ENCODE peak calls at places on chromosomes 2 and 18, in ten cellular contexts. One of them, this sample, is unnamed.

GRCh38 chr2:238107525-238108422 is 7.6 kb downstream of the ESPNL start:
- DNase-seq in ELR: no peak
- DNase-seq in epithelial cell of esophagus: no peak
- DNase-seq in HFFc6: no peak
- DNase-seq in left ventricle myocardium inferior: no peak
- DNase-seq in activated CD4-positive, alpha-beta T cell treated with anti-CD3 and anti-CD28 coated beads, Interleukin-2, amount 10 ng/mL, durations not matched to agents 7 days and 5 days: no peak
- DNase-seq in dorsolateral prefrontal cortex: no peak
- DNase-seq in endodermal cell: peak; percentile 52
- DNase-seq in nephron progenitor cell: no peak
- DNase-seq in caudate nucleus: no peak
- DNase-seq in this sample: no peak

GRCh38 chr2:143193121-143193520 is 63.9 kb downstream of the ARHGAP15 start:
- DNase-seq in activated CD4-positive, alpha-beta T cell treated with anti-CD3 and anti-CD28 coated beads, Interleukin-2, amount 10 ng/mL, durations not matched to agents 7 days and 5 days: no peak
- DNase-seq in epithelial cell of esophagus: no peak
- DNase-seq in nephron progenitor cell: no peak
- DNase-seq in endodermal cell: peak; percentile 60
- DNase-seq in left ventricle myocardium inferior: no peak
- DNase-seq in HFFc6: no peak
- DNase-seq in caudate nucleus: no peak
- DNase-seq in ELR: no peak
- DNase-seq in dorsolateral prefrontal cortex: peak; percentile 24
- DNase-seq in this sample: no peak

GRCh38 chr2:240205348-240205747 is 64.9 kb upstream of the OTOS start:
- DNase-seq in epithelial cell of esophagus: peak; percentile 96
- DNase-seq in caudate nucleus: no peak
- DNase-seq in dorsolateral prefrontal cortex: no peak
- DNase-seq in left ventricle myocardium inferior: no peak
- DNase-seq in activated CD4-positive, alpha-beta T cell treated with anti-CD3 and anti-CD28 coated beads, Interleukin-2, amount 10 ng/mL, durations not matched to agents 7 days and 5 days: no peak
- DNase-seq in nephron progenitor cell: no peak
- DNase-seq in ELR: peak; percentile 93
- DNase-seq in endodermal cell: peak; percentile 77
- DNase-seq in HFFc6: peak; percentile 76
- DNase-seq in this sample: no peak

GRCh38 chr2:45353879-45354278 is 257.2 kb downstream of the SRBD1 start:
- DNase-seq in left ventricle myocardium inferior: no peak
- DNase-seq in HFFc6: peak; percentile 88
- DNase-seq in activated CD4-positive, alpha-beta T cell treated with anti-CD3 and anti-CD28 coated beads, Interleukin-2, amount 10 ng/mL, durations not matched to agents 7 days and 5 days: no peak
- DNase-seq in nephron progenitor cell: no peak
- DNase-seq in epithelial cell of esophagus: peak; percentile 60
- DNase-seq in caudate nucleus: no peak
- DNase-seq in endodermal cell: no peak
- DNase-seq in ELR: peak; percentile 98
- DNase-seq in dorsolateral prefrontal cortex: no peak
- DNase-seq in this sample: no peak

GRCh38 chr18:51151568-51152511 is 45.6 kb downstream of the MEX3C start:
- DNase-seq in activated CD4-positive, alpha-beta T cell treated with anti-CD3 and anti-CD28 coated beads, Interleukin-2, amount 10 ng/mL, durations not matched to agents 7 days and 5 days: peak; percentile 68
- DNase-seq in HFFc6: no peak
- DNase-seq in caudate nucleus: no peak
- DNase-seq in dorsolateral prefrontal cortex: no peak
- DNase-seq in epithelial cell of esophagus: no peak
- DNase-seq in left ventricle myocardium inferior: no peak
- DNase-seq in nephron progenitor cell: no peak
- DNase-seq in endodermal cell: no peak
- DNase-seq in ELR: no peak
- DNase-seq in this sample: no peak

GRCh38 chr2:204545861-204546773 is 842 bp downstream of the PARD3B start:
- DNase-seq in activated CD4-positive, alpha-beta T cell treated with anti-CD3 and anti-CD28 coated beads, Interleukin-2, amount 10 ng/mL, durations not matched to agents 7 days and 5 days: no peak
- DNase-seq in nephron progenitor cell: peak; percentile 32
- DNase-seq in caudate nucleus: no peak
- DNase-seq in epithelial cell of esophagus: peak; percentile 28
- DNase-seq in HFFc6: no peak
- DNase-seq in endodermal cell: peak; percentile 77
- DNase-seq in dorsolateral prefrontal cortex: no peak
- DNase-seq in left ventricle myocardium inferior: no peak
- DNase-seq in ELR: no peak
- DNase-seq in this sample: no peak

GRCh38 chr18:8797206-8797605 is 91.8 kb downstream of the MTCL1 start:
- DNase-seq in left ventricle myocardium inferior: no peak
- DNase-seq in endodermal cell: peak; percentile 19
- DNase-seq in nephron progenitor cell: no peak
- DNase-seq in dorsolateral prefrontal cortex: no peak
- DNase-seq in caudate nucleus: no peak
- DNase-seq in ELR: peak; percentile 69
- DNase-seq in activated CD4-positive, alpha-beta T cell treated with anti-CD3 and anti-CD28 coated beads, Interleukin-2, amount 10 ng/mL, durations not matched to agents 7 days and 5 days: no peak
- DNase-seq in epithelial cell of esophagus: peak; percentile 50
- DNase-seq in HFFc6: no peak
- DNase-seq in this sample: no peak

GRCh38 chr18:76528477-76529432 is 33.7 kb upstream of the ZNF516 start:
- DNase-seq in dorsolateral prefrontal cortex: no peak
- DNase-seq in HFFc6: peak; percentile 33
- DNase-seq in left ventricle myocardium inferior: no peak
- DNase-seq in nephron progenitor cell: peak; percentile 52
- DNase-seq in activated CD4-positive, alpha-beta T cell treated with anti-CD3 and anti-CD28 coated beads, Interleukin-2, amount 10 ng/mL, durations not matched to agents 7 days and 5 days: no peak
- DNase-seq in ELR: peak; percentile 60
- DNase-seq in caudate nucleus: no peak
- DNase-seq in epithelial cell of esophagus: peak; percentile 70
- DNase-seq in endodermal cell: peak; percentile 64
- DNase-seq in this sample: no peak

GRCh38 chr2:231575612-231576256 is 16.9 kb upstream of the TEX44 start:
- DNase-seq in epithelial cell of esophagus: no peak
- DNase-seq in endodermal cell: no peak
- DNase-seq in left ventricle myocardium inferior: no peak
- DNase-seq in ELR: no peak
- DNase-seq in HFFc6: no peak
- DNase-seq in nephron progenitor cell: no peak
- DNase-seq in activated CD4-positive, alpha-beta T cell treated with anti-CD3 and anti-CD28 coated beads, Interleukin-2, amount 10 ng/mL, durations not matched to agents 7 days and 5 days: no peak
- DNase-seq in dorsolateral prefrontal cortex: no peak
- DNase-seq in caudate nucleus: no peak
- DNase-seq in this sample: no peak

GRCh38 chr2:82656370-82656769 is 1802.7 kb downstream of the SUCLG1 start:
- DNase-seq in endodermal cell: no peak
- DNase-seq in ELR: no peak
- DNase-seq in dorsolateral prefrontal cortex: no peak
- DNase-seq in epithelial cell of esophagus: no peak
- DNase-seq in activated CD4-positive, alpha-beta T cell treated with anti-CD3 and anti-CD28 coated beads, Interleukin-2, amount 10 ng/mL, durations not matched to agents 7 days and 5 days: no peak
- DNase-seq in left ventricle myocardium inferior: no peak
- DNase-seq in HFFc6: no peak
- DNase-seq in caudate nucleus: no peak
- DNase-seq in nephron progenitor cell: no peak
- DNase-seq in this sample: no peak

GRCh38 chr2:13745324-13745723 is 887.2 kb upstream of the LRATD1 start:
- DNase-seq in activated CD4-positive, alpha-beta T cell treated with anti-CD3 and anti-CD28 coated beads, Interleukin-2, amount 10 ng/mL, durations not matched to agents 7 days and 5 days: no peak
- DNase-seq in epithelial cell of esophagus: peak; percentile 12
- DNase-seq in ELR: peak; percentile 4
- DNase-seq in nephron progenitor cell: peak; percentile 10
- DNase-seq in HFFc6: no peak
- DNase-seq in dorsolateral prefrontal cortex: no peak
- DNase-seq in endodermal cell: peak; percentile 79
- DNase-seq in caudate nucleus: no peak
- DNase-seq in left ventricle myocardium inferior: no peak
- DNase-seq in this sample: no peak

GRCh38 chr2:219752731-219753130 is 125.3 kb downstream of the SLC4A3 start:
- DNase-seq in nephron progenitor cell: no peak
- DNase-seq in activated CD4-positive, alpha-beta T cell treated with anti-CD3 and anti-CD28 coated beads, Interleukin-2, amount 10 ng/mL, durations not matched to agents 7 days and 5 days: no peak
- DNase-seq in left ventricle myocardium inferior: no peak
- DNase-seq in endodermal cell: no peak
- DNase-seq in HFFc6: peak; percentile 23
- DNase-seq in epithelial cell of esophagus: peak; percentile 63
- DNase-seq in ELR: no peak
- DNase-seq in caudate nucleus: no peak
- DNase-seq in dorsolateral prefrontal cortex: no peak
- DNase-seq in this sample: no peak

GRCh38 chr2:128228894-128229293 is 89.8 kb downstream of the HS6ST1 start:
- DNase-seq in nephron progenitor cell: no peak
- DNase-seq in HFFc6: peak; percentile 12
- DNase-seq in dorsolateral prefrontal cortex: no peak
- DNase-seq in activated CD4-positive, alpha-beta T cell treated with anti-CD3 and anti-CD28 coated beads, Interleukin-2, amount 10 ng/mL, durations not matched to agents 7 days and 5 days: no peak
- DNase-seq in endodermal cell: no peak
- DNase-seq in caudate nucleus: no peak
- DNase-seq in ELR: peak; percentile 54
- DNase-seq in left ventricle myocardium inferior: no peak
- DNase-seq in epithelial cell of esophagus: peak; percentile 62
- DNase-seq in this sample: peak; percentile 37

GRCh38 chr2:131008967-131009366 is 84.3 kb downstream of the FAM168B start:
- DNase-seq in nephron progenitor cell: no peak
- DNase-seq in activated CD4-positive, alpha-beta T cell treated with anti-CD3 and anti-CD28 coated beads, Interleukin-2, amount 10 ng/mL, durations not matched to agents 7 days and 5 days: peak; percentile 3
- DNase-seq in endodermal cell: no peak
- DNase-seq in caudate nucleus: no peak
- DNase-seq in left ventricle myocardium inferior: no peak
- DNase-seq in HFFc6: no peak
- DNase-seq in epithelial cell of esophagus: no peak
- DNase-seq in dorsolateral prefrontal cortex: no peak
- DNase-seq in ELR: no peak
- DNase-seq in this sample: no peak

GRCh38 chr2:166041613-166042012 is 86.2 kb downstream of the SCN1A start:
- DNase-seq in nephron progenitor cell: no peak
- DNase-seq in endodermal cell: no peak
- DNase-seq in epithelial cell of esophagus: no peak
- DNase-seq in caudate nucleus: no peak
- DNase-seq in dorsolateral prefrontal cortex: no peak
- DNase-seq in ELR: no peak
- DNase-seq in left ventricle myocardium inferior: no peak
- DNase-seq in activated CD4-positive, alpha-beta T cell treated with anti-CD3 and anti-CD28 coated beads, Interleukin-2, amount 10 ng/mL, durations not matched to agents 7 days and 5 days: no peak
- DNase-seq in HFFc6: no peak
- DNase-seq in this sample: no peak

GRCh38 chr2:127220807-127221527 is 868 bp upstream of the CYP27C1 start:
- DNase-seq in activated CD4-positive, alpha-beta T cell treated with anti-CD3 and anti-CD28 coated beads, Interleukin-2, amount 10 ng/mL, durations not matched to agents 7 days and 5 days: no peak
- DNase-seq in left ventricle myocardium inferior: no peak
- DNase-seq in HFFc6: no peak
- DNase-seq in dorsolateral prefrontal cortex: no peak
- DNase-seq in epithelial cell of esophagus: no peak
- DNase-seq in nephron progenitor cell: peak; percentile 39
- DNase-seq in caudate nucleus: no peak
- DNase-seq in endodermal cell: peak; percentile 83
- DNase-seq in ELR: peak; percentile 15
- DNase-seq in this sample: no peak

GRCh38 chr2:43708891-43709290 is 32.7 kb upstream of the C1GALT1C1L start:
- DNase-seq in nephron progenitor cell: no peak
- DNase-seq in ELR: peak; percentile 49
- DNase-seq in left ventricle myocardium inferior: no peak
- DNase-seq in endodermal cell: no peak
- DNase-seq in epithelial cell of esophagus: peak; percentile 30
- DNase-seq in activated CD4-positive, alpha-beta T cell treated with anti-CD3 and anti-CD28 coated beads, Interleukin-2, amount 10 ng/mL, durations not matched to agents 7 days and 5 days: no peak
- DNase-seq in HFFc6: no peak
- DNase-seq in dorsolateral prefrontal cortex: no peak
- DNase-seq in caudate nucleus: no peak
- DNase-seq in this sample: no peak

GRCh38 chr2:178449700-178450573 is 1.0 kb downstream of the PRKRA start:
- DNase-seq in activated CD4-positive, alpha-beta T cell treated with anti-CD3 and anti-CD28 coated beads, Interleukin-2, amount 10 ng/mL, durations not matched to agents 7 days and 5 days: no peak
- DNase-seq in caudate nucleus: no peak
- DNase-seq in endodermal cell: no peak
- DNase-seq in HFFc6: peak; percentile 10
- DNase-seq in dorsolateral prefrontal cortex: no peak
- DNase-seq in ELR: peak; percentile 27
- DNase-seq in epithelial cell of esophagus: peak; percentile 17
- DNase-seq in left ventricle myocardium inferior: no peak
- DNase-seq in nephron progenitor cell: no peak
- DNase-seq in this sample: no peak

GRCh38 chr18:70072678-70073077 is 125.0 kb upstream of the CD226 start:
- DNase-seq in caudate nucleus: no peak
- DNase-seq in endodermal cell: no peak
- DNase-seq in nephron progenitor cell: no peak
- DNase-seq in HFFc6: no peak
- DNase-seq in epithelial cell of esophagus: peak; percentile 15
- DNase-seq in left ventricle myocardium inferior: no peak
- DNase-seq in dorsolateral prefrontal cortex: no peak
- DNase-seq in ELR: peak; percentile 8
- DNase-seq in activated CD4-positive, alpha-beta T cell treated with anti-CD3 and anti-CD28 coated beads, Interleukin-2, amount 10 ng/mL, durations not matched to agents 7 days and 5 days: peak; percentile 16
- DNase-seq in this sample: no peak

GRCh38 chr2:28895189-28895893 is 874 bp downstream of the WDR43 start:
- DNase-seq in HFFc6: peak; percentile 13
- DNase-seq in left ventricle myocardium inferior: peak; percentile 27
- DNase-seq in ELR: peak; percentile 76
- DNase-seq in caudate nucleus: no peak
- DNase-seq in endodermal cell: peak; percentile 69
- DNase-seq in epithelial cell of esophagus: peak; percentile 92
- DNase-seq in nephron progenitor cell: no peak
- DNase-seq in dorsolateral prefrontal cortex: peak; percentile 11
- DNase-seq in activated CD4-positive, alpha-beta T cell treated with anti-CD3 and anti-CD28 coated beads, Interleukin-2, amount 10 ng/mL, durations not matched to agents 7 days and 5 days: peak; percentile 50
- DNase-seq in this sample: peak; percentile 11

GRCh38 chr2:17136231-17136630 is 382.0 kb downstream of the RAD51AP2 start:
- DNase-seq in left ventricle myocardium inferior: no peak
- DNase-seq in epithelial cell of esophagus: no peak
- DNase-seq in caudate nucleus: no peak
- DNase-seq in endodermal cell: no peak
- DNase-seq in dorsolateral prefrontal cortex: no peak
- DNase-seq in ELR: no peak
- DNase-seq in nephron progenitor cell: no peak
- DNase-seq in HFFc6: no peak
- DNase-seq in activated CD4-positive, alpha-beta T cell treated with anti-CD3 and anti-CD28 coated beads, Interleukin-2, amount 10 ng/mL, durations not matched to agents 7 days and 5 days: no peak
- DNase-seq in this sample: no peak

GRCh38 chr2:181252248-181253148 is 204.7 kb upstream of the ITGA4 start:
- DNase-seq in nephron progenitor cell: no peak
- DNase-seq in HFFc6: no peak
- DNase-seq in left ventricle myocardium inferior: no peak
- DNase-seq in endodermal cell: no peak
- DNase-seq in epithelial cell of esophagus: no peak
- DNase-seq in caudate nucleus: no peak
- DNase-seq in activated CD4-positive, alpha-beta T cell treated with anti-CD3 and anti-CD28 coated beads, Interleukin-2, amount 10 ng/mL, durations not matched to agents 7 days and 5 days: no peak
- DNase-seq in ELR: no peak
- DNase-seq in dorsolateral prefrontal cortex: no peak
- DNase-seq in this sample: no peak

GRCh38 chr18:76437910-76438309 is 57.1 kb downstream of the ZNF516 start:
- DNase-seq in caudate nucleus: no peak
- DNase-seq in activated CD4-positive, alpha-beta T cell treated with anti-CD3 and anti-CD28 coated beads, Interleukin-2, amount 10 ng/mL, durations not matched to agents 7 days and 5 days: no peak
- DNase-seq in epithelial cell of esophagus: no peak
- DNase-seq in dorsolateral prefrontal cortex: no peak
- DNase-seq in ELR: no peak
- DNase-seq in HFFc6: no peak
- DNase-seq in nephron progenitor cell: no peak
- DNase-seq in left ventricle myocardium inferior: no peak
- DNase-seq in endodermal cell: no peak
- DNase-seq in this sample: no peak

GRCh38 chr2:193584522-193584938 is 1389.8 kb upstream of the TMEFF2 start:
- DNase-seq in ELR: peak; percentile 54
- DNase-seq in nephron progenitor cell: no peak
- DNase-seq in activated CD4-positive, alpha-beta T cell treated with anti-CD3 and anti-CD28 coated beads, Interleukin-2, amount 10 ng/mL, durations not matched to agents 7 days and 5 days: no peak
- DNase-seq in HFFc6: no peak
- DNase-seq in left ventricle myocardium inferior: no peak
- DNase-seq in epithelial cell of esophagus: peak; percentile 66
- DNase-seq in endodermal cell: peak; percentile 60
- DNase-seq in caudate nucleus: no peak
- DNase-seq in dorsolateral prefrontal cortex: no peak
- DNase-seq in this sample: peak; percentile 4

GRCh38 chr2:54310314-54310713 is 54.3 kb upstream of the TSPYL6 start:
- DNase-seq in left ventricle myocardium inferior: no peak
- DNase-seq in HFFc6: no peak
- DNase-seq in ELR: peak; percentile 44
- DNase-seq in dorsolateral prefrontal cortex: no peak
- DNase-seq in nephron progenitor cell: no peak
- DNase-seq in caudate nucleus: no peak
- DNase-seq in epithelial cell of esophagus: no peak
- DNase-seq in activated CD4-positive, alpha-beta T cell treated with anti-CD3 and anti-CD28 coated beads, Interleukin-2, amount 10 ng/mL, durations not matched to agents 7 days and 5 days: no peak
- DNase-seq in endodermal cell: no peak
- DNase-seq in this sample: peak; percentile 27

GRCh38 chr18:49733321-49733720 is 80.0 kb downstream of the ACAA2 start:
- DNase-seq in left ventricle myocardium inferior: no peak
- DNase-seq in endodermal cell: no peak
- DNase-seq in epithelial cell of esophagus: peak; percentile 45
- DNase-seq in caudate nucleus: no peak
- DNase-seq in nephron progenitor cell: no peak
- DNase-seq in ELR: peak; percentile 56
- DNase-seq in activated CD4-positive, alpha-beta T cell treated with anti-CD3 and anti-CD28 coated beads, Interleukin-2, amount 10 ng/mL, durations not matched to agents 7 days and 5 days: no peak
- DNase-seq in HFFc6: peak; percentile 6
- DNase-seq in dorsolateral prefrontal cortex: no peak
- DNase-seq in this sample: no peak

GRCh38 chr2:127025357-127026062 is 81.4 kb downstream of the BIN1 start:
- DNase-seq in HFFc6: peak; percentile 79
- DNase-seq in dorsolateral prefrontal cortex: peak; percentile 92
- DNase-seq in activated CD4-positive, alpha-beta T cell treated with anti-CD3 and anti-CD28 coated beads, Interleukin-2, amount 10 ng/mL, durations not matched to agents 7 days and 5 days: peak; percentile 83
- DNase-seq in left ventricle myocardium inferior: peak; percentile 63
- DNase-seq in ELR: peak; percentile 94
- DNase-seq in caudate nucleus: peak; percentile 85
- DNase-seq in nephron progenitor cell: peak; percentile 82
- DNase-seq in epithelial cell of esophagus: peak; percentile 70
- DNase-seq in endodermal cell: peak; percentile 97
- DNase-seq in this sample: peak; percentile 82

GRCh38 chr18:35618703-35619102 is 37.2 kb downstream of the GALNT1 start:
- DNase-seq in dorsolateral prefrontal cortex: no peak
- DNase-seq in nephron progenitor cell: no peak
- DNase-seq in HFFc6: no peak
- DNase-seq in left ventricle myocardium inferior: no peak
- DNase-seq in activated CD4-positive, alpha-beta T cell treated with anti-CD3 and anti-CD28 coated beads, Interleukin-2, amount 10 ng/mL, durations not matched to agents 7 days and 5 days: no peak
- DNase-seq in ELR: no peak
- DNase-seq in endodermal cell: peak; percentile 53
- DNase-seq in caudate nucleus: no peak
- DNase-seq in epithelial cell of esophagus: no peak
- DNase-seq in this sample: no peak